ENCODE peak calls at places on chromosomes 7 and 10, in eight cellular contexts. R is GM23338, H is thoracic aorta, P is heart right ventricle, F is pancreas, I is bronchial epithelial cell, Z is cardiac muscle cell, M is body of pancreas. B is an unnamed sample.

GRCh38 chr10:125283191-125283590 is 122.8 kb upstream of the CTBP2 start:
- DNase-seq in R (peak; percentile 28), H (no peak), P (no peak), F (no peak), I (no peak), Z (no peak), M (no peak), B (no peak)

GRCh38 chr10:104322416-104322782 is 15.9 kb downstream of the ITPRIP start:
- DNase-seq in R (no peak), H (no peak), P (no peak), F (no peak), I (peak; percentile 87), Z (no peak), M (peak; percentile 63), B (no peak)

GRCh38 chr7:28729685-28730084 is 228.4 kb downstream of the TRIL start:
- DNase-seq in R (no peak), H (no peak), P (no peak), F (no peak), I (peak; percentile 36), Z (no peak), M (no peak), B (no peak)

GRCh38 chr10:77030915-77031425 is 606.6 kb downstream of the KCNMA1 start:
- DNase-seq in R (no peak), H (no peak), P (no peak), F (no peak), I (no peak), Z (no peak), M (no peak), B (no peak)

GRCh38 chr10:96511044-96511945 is 2.4 kb downstream of the TLL2 start:
- DNase-seq in R (peak; percentile 89), H (no peak), P (peak; percentile 23), F (peak; percentile 34), I (peak; percentile 46), Z (peak; percentile 60), M (peak; percentile 63), B (no peak)

GRCh38 chr7:71925663-71926062 is 486.5 kb downstream of the CALN1 start:
- DNase-seq in R (peak; percentile 92), H (no peak), P (no peak), F (no peak), I (no peak), Z (no peak), M (no peak), B (no peak)

GRCh38 chr7:102425639-102426267 is 7.6 kb upstream of the ORAI2 start:
- DNase-seq in R (no peak), H (no peak), P (no peak), F (no peak), I (no peak), Z (no peak), M (no peak), B (no peak)

GRCh38 chr7:73966941-73967831 is 60.8 kb upstream of the ELN start:
- DNase-seq in R (no peak), H (no peak), P (no peak), F (no peak), I (no peak), Z (no peak), M (no peak), B (no peak)

GRCh38 chr10:63819753-63820347 is 298.6 kb downstream of the REEP3 start:
- DNase-seq in R (peak; percentile 77), H (peak; percentile 13), P (peak; percentile 82), F (peak; percentile 39), I (peak; percentile 58), Z (peak; percentile 80), M (peak; percentile 81), B (peak; percentile 18)

GRCh38 chr7:85833071-85833470 is 646.2 kb upstream of the SEMA3D start:
- DNase-seq in R (no peak), H (no peak), P (no peak), F (no peak), I (no peak), Z (no peak), M (no peak), B (peak; percentile 26)

GRCh38 chr10:77774940-77775391 is 137.4 kb upstream of the KCNMA1 start:
- DNase-seq in R (no peak), H (no peak), P (no peak), F (no peak), I (no peak), Z (no peak), M (no peak), B (no peak)

GRCh38 chr10:11178606-11179221 is 161.0 kb downstream of the CELF2 start:
- DNase-seq in R (no peak), H (no peak), P (peak; percentile 61), F (no peak), I (no peak), Z (peak; percentile 93), M (peak; percentile 41), B (peak; percentile 50)

GRCh38 chr10:86200269-86200668 is 166.3 kb downstream of the GRID1 start:
- DNase-seq in R (no peak), H (no peak), P (no peak), F (no peak), I (no peak), Z (no peak), M (no peak), B (no peak)

GRCh38 chr10:86202226-86202625 is 164.4 kb downstream of the GRID1 start:
- DNase-seq in R (no peak), H (no peak), P (no peak), F (no peak), I (no peak), Z (no peak), M (no peak), B (no peak)

GRCh38 chr10:86198271-86198670 is 168.3 kb downstream of the GRID1 start:
- DNase-seq in R (no peak), H (no peak), P (no peak), F (no peak), I (no peak), Z (no peak), M (no peak), B (no peak)

GRCh38 chr10:86203162-86203905 is 163.3 kb downstream of the GRID1 start:
- DNase-seq in R (peak; percentile 75), H (no peak), P (no peak), F (no peak), I (no peak), Z (peak; percentile 85), M (no peak), B (no peak)

DNA sequence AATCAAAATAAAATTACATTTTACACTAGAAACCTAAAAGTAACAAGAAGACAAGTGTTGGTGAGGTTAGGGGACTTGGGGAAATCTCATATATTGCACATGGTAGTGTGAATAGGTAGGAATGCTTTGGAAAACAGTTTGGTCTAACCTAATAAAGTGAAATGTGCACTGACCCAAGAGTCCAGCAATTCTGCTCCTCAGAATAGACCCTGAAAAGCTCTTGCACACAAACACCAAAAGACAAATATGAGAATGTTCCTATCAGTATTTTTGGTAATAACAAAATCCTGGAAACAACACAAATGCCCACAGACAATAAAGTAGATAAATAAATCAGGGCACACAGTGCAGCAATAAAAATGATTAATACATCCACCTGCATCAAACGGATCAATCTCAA is 165.7 kb downstream of the GRID1 start:
- DNase-seq in R (no peak), H (no peak), P (no peak), F (no peak), I (no peak), Z (no peak), M (no peak), B (no peak)
- H3K27me3 ChIP-seq in R (no peaks in the 10 kb centered on the region), H (no peaks in the 10 kb centered on the region), P (no peaks in the 10 kb centered on the region), F (no peaks in the 10 kb centered on the region), I (no peaks in the 10 kb centered on the region), Z (no peaks in the 10 kb centered on the region), M (no peaks in the 10 kb centered on the region), B (no peaks in the 10 kb centered on the region)

DNA sequence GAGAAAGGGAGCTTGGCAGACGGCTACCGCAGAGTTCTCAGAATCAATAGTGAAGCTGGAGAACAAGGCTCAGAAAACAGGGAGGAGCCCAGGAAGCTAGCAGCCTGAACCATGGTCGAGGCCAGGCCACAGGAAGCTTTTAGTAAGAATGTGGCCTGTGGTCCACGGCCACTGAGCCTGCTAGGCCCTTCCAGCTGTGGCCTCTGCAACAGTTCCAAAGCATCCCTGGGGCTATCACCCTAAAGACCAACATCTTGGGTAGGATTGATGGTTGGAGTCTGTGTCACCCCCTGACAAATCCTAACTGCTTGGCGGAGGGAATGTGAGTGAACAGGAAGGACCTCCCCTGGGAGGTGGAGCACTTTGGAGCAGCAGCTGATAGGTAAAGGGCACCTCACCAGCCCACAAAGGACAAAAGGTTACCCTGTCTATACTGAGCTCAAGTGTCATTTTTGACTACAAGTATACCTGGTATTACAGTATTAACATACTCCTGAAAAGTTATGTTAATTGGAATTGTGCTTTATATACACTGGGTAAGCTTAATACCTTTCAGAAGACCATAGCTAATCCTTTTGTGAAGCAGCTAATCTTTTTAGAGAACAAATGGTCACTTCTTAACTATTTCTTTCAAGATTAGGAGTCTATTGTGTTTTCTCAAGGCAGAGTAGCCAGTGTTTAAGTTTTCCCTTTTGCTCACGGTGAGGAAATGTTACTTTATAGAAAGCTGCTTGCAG is 18.7 kb downstream of the PTPRE start:
- DNase-seq in R (no peak), H (no peak), P (no peak), F (no peak), I (no peak), Z (no peak), M (no peak), B (no peak)
- TF ChIP-seq CTCF in R (no peak), H (no peak), P (no peak), F (no peak), I (no peak), Z (no peak), M (no peak), B (no peak)

GRCh38 chr7:261341-262250 is 28.4 kb upstream of the FOXL3 start:
- DNase-seq in R (no peak), H (no peak), P (no peak), F (no peak), I (no peak), Z (no peak), M (no peak), B (no peak)
- H3K4me3 ChIP-seq in R (no peak overlapping the region), H (no peak overlapping the region), P (no peak overlapping the region), F (no peak overlapping the region), I (no peak overlapping the region), Z (no peak overlapping the region), M (no peak overlapping the region), B (no peak overlapping the region)

GRCh38 chr7:155455776-155456516 is 2.0 kb upstream of the EN2 start:
- DNase-seq in R (no peak), H (no peak), P (no peak), F (no peak), I (no peak), Z (no peak), M (no peak), B (no peak)

GRCh38 chr7:155457544-155458316 is at the start of gene EN2:
- DNase-seq in R (peak; percentile 39), H (no peak), P (no peak), F (no peak), I (no peak), Z (peak; percentile 30), M (peak; percentile 23), B (no peak)

GRCh38 chr7:155456772-155457543 is 971 bp upstream of the EN2 start:
- DNase-seq in R (peak; percentile 84), H (no peak), P (peak; percentile 51), F (peak; percentile 63), I (peak; percentile 3), Z (peak; percentile 81), M (peak; percentile 78), B (no peak)

GRCh38 chr7:155455132-155455693 is 2.7 kb upstream of the EN2 start:
- DNase-seq in R (no peak), H (no peak), P (no peak), F (no peak), I (no peak), Z (no peak), M (no peak), B (no peak)

DNA sequence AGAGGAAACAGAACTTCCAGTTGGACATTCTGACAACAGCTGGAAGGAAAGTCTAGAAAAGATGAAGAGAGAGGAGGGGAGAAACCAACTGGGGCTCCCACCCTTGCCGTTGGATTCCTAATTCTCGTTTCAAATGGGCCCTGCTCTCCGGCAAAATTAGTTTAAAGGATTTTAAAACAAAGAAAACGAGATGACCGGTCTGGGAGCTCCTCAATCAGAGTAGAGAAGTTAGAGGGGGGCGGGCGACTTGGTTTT is 1.5 kb upstream of the EN2 start:
- DNase-seq in R (no peak), H (no peak), P (no peak), F (no peak), I (no peak), Z (no peak), M (no peak), B (no peak)
- H3K27me3 ChIP-seq in R (peaks cover 97% of the 10 kb centered on the region), H (peaks cover 35% of the 10 kb centered on the region), P (peaks cover 96% of the 10 kb centered on the region), F (peaks cover 28% of the 10 kb centered on the region), I (peaks cover 77% of the 10 kb centered on the region), Z (peaks cover 97% of the 10 kb centered on the region), M (peaks cover 81% of the 10 kb centered on the region), B (peaks cover 68% of the 10 kb centered on the region)

B was measured in BJ.